ENCODE peak calls at places on chromosomes 7 and 10, in six cellular contexts. One of them, this sample, is unnamed.
A peak's percentile ranks its signal among the peaks of the same experiment; 100 is the strongest.

GRCh38 chr7:8277394-8277982 is 15.5 kb upstream of the ICA1 start:
- DNase-seq in K562: peak; percentile 42
- DNase-seq in HepG2: peak; percentile 29
- DNase-seq in GM12892: no peak
- DNase-seq in H1: no peak
- DNase-seq in GM12878: no peak
- DNase-seq in this sample: no peak

GRCh38 chr10:77467422-77467963 is 170.1 kb downstream of the KCNMA1 start:
- DNase-seq in K562: no peak
- DNase-seq in HepG2: no peak
- DNase-seq in GM12892: no peak
- DNase-seq in H1: no peak
- DNase-seq in GM12878: no peak
- DNase-seq in this sample: no peak

GRCh38 chr10:71213127-71213616 is 802 bp downstream of the UNC5B start:
- DNase-seq in K562: peak; percentile 19
- DNase-seq in HepG2: no peak
- DNase-seq in GM12892: no peak
- DNase-seq in H1: no peak
- DNase-seq in GM12878: no peak
- DNase-seq in this sample: no peak

GRCh38 chr10:81882011-81882410 is 7.0 kb downstream of the NRG3 start:
- DNase-seq in K562: no peak
- DNase-seq in HepG2: no peak
- DNase-seq in GM12892: no peak
- DNase-seq in H1: no peak
- DNase-seq in GM12878: no peak
- DNase-seq in this sample: no peak

GRCh38 chr10:93261961-93262610 is 188.4 kb downstream of the CYP26A1 start:
- DNase-seq in K562: no peak
- DNase-seq in HepG2: no peak
- DNase-seq in GM12892: no peak
- DNase-seq in H1: no peak
- DNase-seq in GM12878: no peak
- DNase-seq in this sample: no peak

GRCh38 chr7:1710936-1711335 is 40.9 kb downstream of the ELFN1 start:
- DNase-seq in K562: no peak
- DNase-seq in HepG2: no peak
- DNase-seq in GM12892: no peak
- DNase-seq in H1: no peak
- DNase-seq in GM12878: no peak
- DNase-seq in this sample: no peak

GRCh38 chr7:27155816-27156507 is 513 bp downstream of the HOXA7 start:
- DNase-seq in K562: no peak
- DNase-seq in HepG2: no peak
- DNase-seq in GM12892: no peak
- DNase-seq in H1: no peak
- DNase-seq in GM12878: no peak
- DNase-seq in this sample: no peak

GRCh38 chr7:27145167-27145883 is 1.8 kb upstream of the HOXA5 start:
- DNase-seq in K562: no peak
- DNase-seq in HepG2: no peak
- DNase-seq in GM12892: no peak
- DNase-seq in H1: no peak
- DNase-seq in GM12878: no peak
- DNase-seq in this sample: no peak

GRCh38 chr7:133561361-133561760 is 308.5 kb downstream of the EXOC4 start:
- DNase-seq in K562: no peak
- DNase-seq in HepG2: no peak
- DNase-seq in GM12892: no peak
- DNase-seq in H1: no peak
- DNase-seq in GM12878: no peak
- DNase-seq in this sample: no peak

GRCh38 chr10:64586930-64587503 is 1065.8 kb downstream of the REEP3 start:
- DNase-seq in K562: no peak
- DNase-seq in HepG2: no peak
- DNase-seq in GM12892: no peak
- DNase-seq in H1: no peak
- DNase-seq in GM12878: no peak
- DNase-seq in this sample: no peak

GRCh38 chr7:107961399-107961798 is 41.6 kb downstream of the LAMB1 start:
- DNase-seq in K562: no peak
- DNase-seq in HepG2: no peak
- DNase-seq in GM12892: no peak
- DNase-seq in H1: no peak
- DNase-seq in GM12878: no peak
- DNase-seq in this sample: no peak

GRCh38 chr7:41774966-41775365 is 72.1 kb upstream of the INHBA start:
- DNase-seq in K562: no peak
- DNase-seq in HepG2: no peak
- DNase-seq in GM12892: no peak
- DNase-seq in H1: no peak
- DNase-seq in GM12878: no peak
- DNase-seq in this sample: no peak

GRCh38 chr7:97845622-97846203 is 26.5 kb downstream of the ASNS start:
- DNase-seq in K562: peak; percentile 19
- DNase-seq in HepG2: peak; percentile 9
- DNase-seq in GM12892: no peak
- DNase-seq in H1: no peak
- DNase-seq in GM12878: no peak
- DNase-seq in this sample: no peak

GRCh38 chr10:131035779-131036178 is 275.7 kb downstream of the TCERG1L start:
- DNase-seq in K562: no peak
- DNase-seq in HepG2: no peak
- DNase-seq in GM12892: no peak
- DNase-seq in H1: no peak
- DNase-seq in GM12878: no peak
- DNase-seq in this sample: no peak

GRCh38 chr10:123808873-123809272 is 82.7 kb downstream of the CPXM2 start:
- DNase-seq in K562: no peak
- DNase-seq in HepG2: no peak
- DNase-seq in GM12892: no peak
- DNase-seq in H1: no peak
- DNase-seq in GM12878: no peak
- DNase-seq in this sample: no peak

GRCh38 chr7:64902806-64903721 is at the start of gene ZNF273:
- DNase-seq in K562: peak; percentile 94
- DNase-seq in HepG2: peak; percentile 91
- DNase-seq in GM12892: no peak
- DNase-seq in H1: peak; percentile 79
- DNase-seq in GM12878: peak; percentile 71
- DNase-seq in this sample: no peak

GRCh38 chr10:31515819-31516402 is 196.9 kb downstream of the ZEB1 start:
- DNase-seq in K562: no peak
- DNase-seq in HepG2: no peak
- DNase-seq in GM12892: no peak
- DNase-seq in H1: no peak
- DNase-seq in GM12878: no peak
- DNase-seq in this sample: no peak

GRCh38 chr10:60444494-60445064 is 54.9 kb upstream of the ANK3 start:
- DNase-seq in K562: no peak
- DNase-seq in HepG2: peak; percentile 4
- DNase-seq in GM12892: no peak
- DNase-seq in H1: no peak
- DNase-seq in GM12878: no peak
- DNase-seq in this sample: no peak

GRCh38 chr7:157032644-157033482 is 22.4 kb upstream of the MNX1 start:
- DNase-seq in K562: no peak
- DNase-seq in HepG2: no peak
- DNase-seq in GM12892: no peak
- DNase-seq in H1: no peak
- DNase-seq in GM12878: no peak
- DNase-seq in this sample: no peak

GRCh38 chr7:72211175-72211574 is 201.0 kb downstream of the CALN1 start:
- DNase-seq in K562: no peak
- DNase-seq in HepG2: no peak
- DNase-seq in GM12892: no peak
- DNase-seq in H1: no peak
- DNase-seq in GM12878: no peak
- DNase-seq in this sample: no peak

GRCh38 chr10:100895346-100895745 is 17.4 kb upstream of the SLF2 start:
- DNase-seq in K562: no peak
- DNase-seq in HepG2: no peak
- DNase-seq in GM12892: no peak
- DNase-seq in H1: no peak
- DNase-seq in GM12878: no peak
- DNase-seq in this sample: no peak

GRCh38 chr10:49089152-49089788 is 26.1 kb downstream of the VSTM4 start:
- DNase-seq in K562: no peak
- DNase-seq in HepG2: no peak
- DNase-seq in GM12892: no peak
- DNase-seq in H1: no peak
- DNase-seq in GM12878: no peak
- DNase-seq in this sample: no peak

GRCh38 chr7:106679153-106679931 is 18.4 kb upstream of the CCDC71L start:
- DNase-seq in K562: peak; percentile 70
- DNase-seq in HepG2: no peak
- DNase-seq in GM12892: no peak
- DNase-seq in H1: no peak
- DNase-seq in GM12878: no peak
- DNase-seq in this sample: no peak

GRCh38 chr7:77887567-77887966 is 89.0 kb downstream of the PHTF2 start:
- DNase-seq in K562: no peak
- DNase-seq in HepG2: no peak
- DNase-seq in GM12892: no peak
- DNase-seq in H1: no peak
- DNase-seq in GM12878: no peak
- DNase-seq in this sample: no peak

GRCh38 chr10:6202098-6202683 is 541 bp upstream of the PFKFB3 start:
- DNase-seq in K562: no peak
- DNase-seq in HepG2: no peak
- DNase-seq in GM12892: no peak
- DNase-seq in H1: no peak
- DNase-seq in GM12878: no peak
- DNase-seq in this sample: no peak

GRCh38 chr10:6201511-6201975 is 1.2 kb upstream of the PFKFB3 start:
- DNase-seq in K562: peak; percentile 29
- DNase-seq in HepG2: peak; percentile 39
- DNase-seq in GM12892: peak; percentile 61
- DNase-seq in H1: no peak
- DNase-seq in GM12878: peak; percentile 63
- DNase-seq in this sample: peak; percentile 75

GRCh38 chr10:6204063-6204340 is 1.3 kb downstream of the PFKFB3 start:
- DNase-seq in K562: no peak
- DNase-seq in HepG2: no peak
- DNase-seq in GM12892: no peak
- DNase-seq in H1: no peak
- DNase-seq in GM12878: no peak
- DNase-seq in this sample: no peak

GRCh38 chr10:6203331-6204062 is 765 bp downstream of the PFKFB3 start:
- DNase-seq in K562: peak; percentile 84
- DNase-seq in HepG2: no peak
- DNase-seq in GM12892: peak; percentile 62
- DNase-seq in H1: no peak
- DNase-seq in GM12878: no peak
- DNase-seq in this sample: peak; percentile 83

GRCh38 chr10:6202684-6203330 is at the start of gene PFKFB3:
- DNase-seq in K562: peak; percentile 95
- DNase-seq in HepG2: peak; percentile 81
- DNase-seq in GM12892: peak; percentile 84
- DNase-seq in H1: peak; percentile 82
- DNase-seq in GM12878: peak; percentile 59
- DNase-seq in this sample: peak; percentile 96
- TF ChIP-seq POLR2A in K562: peak; percentile 45
- TF ChIP-seq POLR2A in HepG2: no peak
- TF ChIP-seq POLR2A in GM12892: peak; percentile 99
- TF ChIP-seq POLR2A in H1: peak; percentile 100
- TF ChIP-seq POLR2A in GM12878: peak; percentile 100
- TF ChIP-seq POLR2A in this sample: peak; percentile 99

GRCh38 chr10:95388539-95388938 is 97.7 kb upstream of the PDLIM1 start:
- DNase-seq in K562: no peak
- DNase-seq in HepG2: peak; percentile 91
- DNase-seq in GM12892: no peak
- DNase-seq in H1: no peak
- DNase-seq in GM12878: no peak
- DNase-seq in this sample: no peak
- TF ChIP-seq POLR2AphosphoS5 in K562: no peak
- TF ChIP-seq POLR2AphosphoS5 in HepG2: no peak
- TF ChIP-seq POLR2AphosphoS5 in GM12892: no peak
- TF ChIP-seq POLR2AphosphoS5 in H1: no peak
- TF ChIP-seq POLR2AphosphoS5 in GM12878: no peak
- TF ChIP-seq POLR2AphosphoS5 in this sample: no peak

DNA sequence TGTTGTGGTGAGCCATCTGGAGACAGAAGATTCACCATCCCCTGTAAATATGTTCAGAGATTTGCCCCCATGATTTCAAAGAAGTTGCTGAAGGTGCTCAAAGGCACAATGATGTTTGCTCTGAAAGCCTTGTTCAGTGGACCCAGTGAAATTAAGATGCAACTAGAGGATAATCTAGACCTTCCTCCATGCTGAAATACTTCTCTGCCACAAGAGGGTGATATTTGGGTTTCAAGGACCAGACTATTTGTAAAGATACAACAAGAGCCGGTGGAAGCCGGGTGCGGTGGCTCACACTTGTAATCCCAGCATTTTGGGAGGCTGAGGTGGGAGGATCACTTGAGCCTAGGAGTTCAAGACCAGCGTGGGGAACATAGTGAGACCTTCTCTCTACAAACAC is 13.5 kb upstream of the MSRB2 start:
- DNase-seq in K562: peak; percentile 43
- DNase-seq in HepG2: peak; percentile 23
- DNase-seq in GM12892: no peak
- DNase-seq in H1: no peak
- DNase-seq in GM12878: no peak
- DNase-seq in this sample: no peak
- TF ChIP-seq TAF1 in K562: no peak
- TF ChIP-seq TAF1 in HepG2: no peak
- TF ChIP-seq TAF1 in GM12892: no peak
- TF ChIP-seq TAF1 in H1: no peak
- TF ChIP-seq TAF1 in GM12878: no peak
- TF ChIP-seq TAF1 in this sample: no peak

DNA sequence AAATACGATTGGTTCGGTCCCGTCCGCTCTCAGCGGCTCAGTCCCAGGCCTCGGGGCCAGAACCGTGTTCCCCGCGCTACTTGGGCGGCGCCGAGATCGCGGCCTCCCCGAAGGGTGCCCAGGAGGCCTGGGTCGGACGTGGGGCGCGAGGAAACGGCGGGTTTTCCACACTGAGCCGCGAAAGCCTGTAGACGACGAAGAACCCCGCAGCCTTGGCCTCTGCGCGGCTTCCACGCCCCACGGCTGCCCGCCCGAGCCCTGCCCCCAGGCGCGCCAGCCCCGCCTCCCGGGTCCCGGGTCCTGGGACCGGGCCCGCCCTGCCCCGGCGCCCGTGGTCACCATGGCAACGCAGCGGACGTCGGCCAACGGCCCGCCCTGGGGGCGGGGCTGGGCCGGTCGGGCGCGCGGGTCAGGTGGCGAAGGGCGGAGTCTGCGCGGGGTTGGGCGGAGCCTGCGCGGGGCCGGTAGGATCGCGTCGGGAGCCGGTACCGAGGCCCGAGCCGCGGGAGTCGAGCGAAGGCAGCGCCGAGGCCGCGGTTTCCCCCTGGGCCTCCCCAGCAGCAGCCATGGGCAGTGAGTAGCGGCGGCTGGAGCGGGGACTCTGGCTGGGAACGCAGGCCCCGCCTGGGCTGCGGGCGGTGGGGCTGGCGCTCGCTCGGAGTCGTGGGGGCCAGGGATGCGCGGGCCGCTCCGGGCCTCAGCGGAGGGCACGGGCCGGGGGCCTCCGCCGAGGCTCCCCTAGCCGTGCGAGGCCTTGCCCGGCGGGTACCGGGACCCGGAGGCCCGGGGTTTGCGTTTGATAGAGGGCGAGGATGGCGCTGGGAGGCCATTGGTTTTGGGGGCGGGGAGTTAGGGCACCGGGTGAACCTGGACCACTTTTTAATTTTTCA is at the start of gene SEC61A2:
- DNase-seq in K562: peak; percentile 100
- DNase-seq in HepG2: peak; percentile 77
- DNase-seq in GM12892: peak; percentile 98
- DNase-seq in H1: peak; percentile 56
- DNase-seq in GM12878: peak; percentile 53
- DNase-seq in this sample: peak; percentile 99
- TF ChIP-seq POLR2A in K562: peak; percentile 84
- TF ChIP-seq POLR2A in HepG2: peak; percentile 90
- TF ChIP-seq POLR2A in GM12892: peak; percentile 69
- TF ChIP-seq POLR2A in H1: no peak
- TF ChIP-seq POLR2A in GM12878: peak; percentile 91
- TF ChIP-seq POLR2A in this sample: peak; percentile 67